ENCODE peak calls at places on chromosomes 6 and 20, in six cellular contexts. X is head of caudate nucleus, T is NCI-H2171 treated with DMSO at 0.1 percent for 48 hours, A is NCI-H1092, K is midbrain, L is upper lobe of right lung. J is an unnamed sample.

GRCh38 chr6:31122803-31123706 is 2.8 kb upstream of the CDSN start:
- DNase-seq in X (peak), T (no peak), A (no peak), K (peak), L (peak), J (no peak)

GRCh38 chr6:2275892-2276242 is 30.5 kb upstream of the GMDS start:
- DNase-seq in X (no peak), T (no peak), A (no peak), K (no peak), L (no peak), J (no peak)

GRCh38 chr6:122530440-122531046 is 58.9 kb upstream of the SERINC1 start:
- DNase-seq in X (peak), T (peak), A (peak), K (peak), L (no peak), J (peak)

GRCh38 chr6:4943716-4944115 is 60.1 kb downstream of the RPP40 start:
- DNase-seq in X (no peak), T (no peak), A (no peak), K (no peak), L (no peak), J (no peak)

GRCh38 chr20:52682271-52682670 is 289.9 kb upstream of the TSHZ2 start:
- DNase-seq in X (no peak), T (no peak), A (peak), K (no peak), L (no peak), J (no peak)

GRCh38 chr6:32668226-32668747 is 1.8 kb upstream of the HLA-DQB1 start:
- DNase-seq in X (peak), T (no peak), A (no peak), K (peak), L (peak), J (no peak)

GRCh38 chr20:18377896-18378481 is 88.8 kb downstream of the DZANK1 start:
- DNase-seq in X (no peak), T (peak), A (no peak), K (no peak), L (no peak), J (no peak)

GRCh38 chr20:14005996-14006395 is 10.7 kb downstream of the MACROD2 start:
- DNase-seq in X (no peak), T (no peak), A (no peak), K (no peak), L (no peak), J (no peak)

GRCh38 chr20:62066983-62067433 is 1.3 kb upstream of the TAF4 start:
- DNase-seq in X (peak), T (no peak), A (no peak), K (peak), L (no peak), J (no peak)

GRCh38 chr20:40939667-40940066 is 89.0 kb upstream of the TOP1 start:
- DNase-seq in X (no peak), T (no peak), A (no peak), K (no peak), L (no peak), J (no peak)

GRCh38 chr6:138410972-138411667 is 7.1 kb downstream of the HEBP2 start:
- DNase-seq in X (no peak), T (no peak), A (no peak), K (no peak), L (no peak), J (no peak)

GRCh38 chr20:57703013-57703412 is 6.8 kb downstream of the PMEPA1 start:
- DNase-seq in X (no peak), T (no peak), A (no peak), K (no peak), L (no peak), J (no peak)

GRCh38 chr20:54619181-54619580 is 143.8 kb downstream of the DOK5 start:
- DNase-seq in X (peak), T (no peak), A (no peak), K (no peak), L (no peak), J (no peak)

GRCh38 chr20:36497856-36498255 is 43.5 kb upstream of the MYL9 start:
- DNase-seq in X (no peak), T (no peak), A (no peak), K (no peak), L (no peak), J (no peak)

GRCh38 chr6:33320315-33321181 is 3.0 kb upstream of the ZBTB22 start:
- DNase-seq in X (no peak), T (no peak), A (no peak), K (no peak), L (no peak), J (no peak)

GRCh38 chr6:37624606-37625574 is 72.8 kb downstream of the MDGA1 start:
- DNase-seq in X (peak), T (peak), A (peak), K (no peak), L (peak), J (peak)

GRCh38 chr6:135458051-135458450 is 39.5 kb downstream of the AHI1 start:
- DNase-seq in X (no peak), T (no peak), A (no peak), K (no peak), L (no peak), J (no peak)

GRCh38 chr6:150036081-150036480 is 10.7 kb upstream of the RAET1L start:
- DNase-seq in X (no peak), T (no peak), A (no peak), K (no peak), L (no peak), J (no peak)

GRCh38 chr20:16575390-16576140 is 2.3 kb upstream of the KIF16B start:
- DNase-seq in X (no peak), T (no peak), A (no peak), K (peak), L (no peak), J (no peak)

GRCh38 chr6:34792605-34793500 is 970 bp downstream of the BLTP3A start:
- DNase-seq in X (no peak), T (peak), A (no peak), K (no peak), L (no peak), J (peak)